ENCODE peak calls at places on chromosomes 3 and 15, in ten cellular contexts. Q is fibroblast of lung, A is psoas muscle, Y is PC-3, D is mammary epithelial cell, W is heart right ventricle, S is right lobe of liver, H is MM.1S, I is GM06990, C is sigmoid colon. M is an unnamed sample.

GRCh38 chr15:57025264-57025939 is 107.0 kb downstream of the TCF12 start:
- DNase-seq in Q (peak; percentile 83), A (no peak), Y (peak; percentile 33), D (peak; percentile 62), W (no peak), S (no peak), H (no peak), I (no peak), C (no peak), M (no peak)

GRCh38 chr3:27078246-27078913 is 290.8 kb downstream of the NEK10 start:
- DNase-seq in Q (no peak), A (no peak), Y (no peak), D (no peak), W (no peak), S (no peak), H (no peak), I (no peak), C (no peak), M (no peak)

GRCh38 chr3:175186511-175186910 is 327.4 kb downstream of the NAALADL2 start:
- DNase-seq in Q (peak; percentile 17), A (no peak), Y (peak; percentile 48), D (no peak), W (no peak), S (no peak), H (no peak), I (no peak), C (no peak), M (no peak)

GRCh38 chr3:45179163-45179562 is 33.0 kb upstream of the CDCP1 start:
- DNase-seq in Q (no peak), A (no peak), Y (no peak), D (no peak), W (no peak), S (no peak), H (no peak), I (no peak), C (no peak), M (no peak)

GRCh38 chr3:138441742-138442141 is 7.3 kb downstream of the ESYT3 start:
- DNase-seq in Q (no peak), A (no peak), Y (peak; percentile 22), D (no peak), W (no peak), S (no peak), H (no peak), I (no peak), C (no peak), M (no peak)

GRCh38 chr3:17645074-17645698 is 97.2 kb downstream of the TBC1D5 start:
- DNase-seq in Q (peak; percentile 83), A (no peak), Y (peak; percentile 85), D (peak; percentile 55), W (peak; percentile 46), S (no peak), H (peak; percentile 29), I (no peak), C (no peak), M (no peak)

GRCh38 chr3:195909645-195910498 is 1.5 kb upstream of the TNK2 start:
- DNase-seq in Q (peak; percentile 71), A (peak; percentile 95), Y (peak; percentile 84), D (peak; percentile 80), W (peak; percentile 84), S (peak; percentile 93), H (peak; percentile 93), I (peak; percentile 88), C (peak; percentile 94), M (peak; percentile 83)

GRCh38 chr3:118501152-118501551 is 533.5 kb downstream of the IGSF11 start:
- DNase-seq in Q (peak; percentile 54), A (no peak), Y (peak; percentile 27), D (peak; percentile 20), W (peak; percentile 18), S (peak; percentile 32), H (no peak), I (no peak), C (peak; percentile 86), M (no peak)

GRCh38 chr15:92869263-92869940 is 30.7 kb upstream of the CHD2 start:
- DNase-seq in Q (no peak), A (no peak), Y (peak; percentile 88), D (peak; percentile 77), W (no peak), S (no peak), H (no peak), I (no peak), C (no peak), M (no peak)

DNA sequence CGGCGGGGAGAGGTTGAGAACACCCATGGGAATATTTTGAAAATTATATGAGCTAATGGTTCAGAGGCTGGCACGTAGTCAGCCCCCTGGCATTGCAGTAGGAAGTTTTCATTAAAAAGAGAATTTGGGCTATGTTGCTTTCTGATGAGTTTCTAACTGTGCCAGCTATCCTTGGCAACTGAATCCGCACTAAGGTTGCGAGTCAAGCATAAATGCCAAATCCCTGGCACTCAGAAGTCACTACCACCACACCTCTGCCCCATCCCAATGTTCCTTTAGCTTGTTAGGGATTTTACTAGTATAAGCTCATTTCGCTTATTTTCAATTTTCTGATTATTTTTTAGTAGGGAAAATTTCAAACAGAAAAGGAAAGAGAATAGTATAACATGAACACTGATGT is 91.6 kb downstream of the DNASE1L3 start:
- DNase-seq in Q (no peak), A (no peak), Y (no peak), D (no peak), W (no peak), S (no peak), H (no peak), I (no peak), C (no peak), M (no peak)
- H3K36me3 ChIP-seq in Q (peaks cover 22% of the 10 kb centered on the region), A (peaks cover 8% of the 10 kb centered on the region), Y (peaks cover 89% of the 10 kb centered on the region), D (peaks cover 85% of the 10 kb centered on the region), W (peaks cover 67% of the 10 kb centered on the region), S (peaks cover 2% of the 10 kb centered on the region), H (no peaks in the 10 kb centered on the region), I (peaks cover 1% of the 10 kb centered on the region), C (peaks cover 68% of the 10 kb centered on the region), M (peaks cover 56% of the 10 kb centered on the region)

GRCh38 chr3:184808021-184808420 is 3.9 kb upstream of the VPS8 start:
- DNase-seq in Q (no peak), A (no peak), Y (no peak), D (no peak), W (no peak), S (no peak), H (no peak), I (no peak), C (no peak), M (no peak)
- TF ChIP-seq CTCF in Q (no peak), A (no peak), Y (peak; percentile 37), D (peak; percentile 19), W (no peak), S (no peak), H (no peak), I (peak; percentile 20), C (no peak), M (no peak)

GRCh38 chr3:26061947-26062346 is 272.1 kb downstream of the OXSM start:
- DNase-seq in Q (no peak), A (no peak), Y (no peak), D (no peak), W (no peak), S (no peak), H (no peak), I (no peak), C (no peak), M (no peak)

GRCh38 chr3:26068890-26069289 is 279.0 kb downstream of the OXSM start:
- DNase-seq in Q (no peak), A (peak; percentile 58), Y (no peak), D (no peak), W (peak; percentile 7), S (no peak), H (no peak), I (no peak), C (peak; percentile 80), M (no peak)

GRCh38 chr3:26058774-26059455 is 269.0 kb downstream of the OXSM start:
- DNase-seq in Q (no peak), A (no peak), Y (no peak), D (no peak), W (no peak), S (no peak), H (no peak), I (no peak), C (no peak), M (no peak)

DNA sequence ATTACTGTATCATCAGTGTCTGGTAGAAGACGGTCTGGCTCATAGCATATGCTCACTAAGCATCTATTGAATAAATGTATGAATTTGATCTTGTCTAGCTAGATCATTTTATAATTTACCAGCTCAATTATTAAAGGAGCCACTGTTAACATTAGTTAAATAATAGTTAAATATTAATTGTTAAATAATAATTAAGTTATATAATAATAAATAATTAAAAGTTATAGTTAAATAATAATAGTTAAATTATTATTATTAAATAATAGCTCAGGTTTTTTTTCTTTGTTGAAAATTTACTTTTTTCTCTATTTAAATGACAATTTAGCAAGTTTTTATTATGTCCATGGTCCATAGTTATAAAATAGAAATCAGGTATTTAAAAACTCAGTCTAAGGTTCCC is 274.4 kb downstream of the OXSM start:
- DNase-seq in Q (no peak), A (no peak), Y (no peak), D (no peak), W (no peak), S (no peak), H (no peak), I (no peak), C (no peak), M (no peak)
- H3K4me3 ChIP-seq in Q (no peak overlapping the region), A (no peak overlapping the region), Y (no peak overlapping the region), D (no peak overlapping the region), W (no peak overlapping the region), S (no peak overlapping the region), H (no peak overlapping the region), I (no peak overlapping the region), C (no peak overlapping the region), M (no peak overlapping the region)

GRCh38 chr3:129476586-129476985 is 36.6 kb downstream of the IFT122 start:
- DNase-seq in Q (no peak), A (no peak), Y (no peak), D (no peak), W (no peak), S (no peak), H (no peak), I (no peak), C (no peak), M (no peak)

GRCh38 chr3:129473067-129473765 is 33.2 kb downstream of the IFT122 start:
- DNase-seq in Q (no peak), A (no peak), Y (no peak), D (no peak), W (no peak), S (no peak), H (no peak), I (no peak), C (no peak), M (no peak)

GRCh38 chr3:129473766-129474152 is 33.7 kb downstream of the IFT122 start:
- DNase-seq in Q (no peak), A (no peak), Y (no peak), D (no peak), W (no peak), S (no peak), H (no peak), I (no peak), C (no peak), M (no peak)

GRCh38 chr3:129474986-129475804 is 35.2 kb downstream of the IFT122 start:
- DNase-seq in Q (no peak), A (no peak), Y (no peak), D (no peak), W (no peak), S (no peak), H (no peak), I (no peak), C (no peak), M (no peak)

DNA sequence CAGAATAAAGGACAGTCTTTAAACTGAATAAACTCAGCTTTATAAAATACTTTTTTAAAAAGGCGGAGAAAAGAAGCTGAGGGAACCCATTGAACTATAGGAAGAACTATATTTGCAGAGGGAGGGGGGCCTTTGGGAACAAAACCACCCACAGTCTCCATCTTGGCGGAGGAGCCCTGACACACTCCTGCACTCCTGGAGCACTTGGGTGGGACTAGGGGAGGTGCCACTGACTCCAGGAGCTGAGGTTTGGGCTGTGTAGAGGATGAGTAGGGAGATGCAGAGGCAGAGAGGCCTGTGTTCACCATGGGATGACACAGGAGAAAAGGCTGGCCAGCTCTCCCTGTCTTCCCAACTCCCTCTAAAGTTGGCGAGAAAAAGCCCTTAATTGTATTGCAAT is 35.8 kb downstream of the IFT122 start:
- DNase-seq in Q (no peak), A (no peak), Y (no peak), D (no peak), W (no peak), S (no peak), H (no peak), I (no peak), C (no peak), M (no peak)
- H3K36me3 ChIP-seq in Q (peaks cover 12% of the 10 kb centered on the region), A (peaks cover 39% of the 10 kb centered on the region), Y (no peaks in the 10 kb centered on the region), D (no peaks in the 10 kb centered on the region), W (peaks cover 64% of the 10 kb centered on the region), S (no peaks in the 10 kb centered on the region), H (no peaks in the 10 kb centered on the region), I (peaks cover 3% of the 10 kb centered on the region), C (peaks cover 77% of the 10 kb centered on the region), M (peaks cover 59% of the 10 kb centered on the region)